ENCODE peak calls at places on chromosomes 7 and 10, in nine cellular contexts. C is H1, F is adrenal gland, R is transverse colon, X is prostate gland, S is endothelial cell of umbilical vein, B is K562, L is Peyer's patch, Q is sigmoid colon. D is an unnamed sample. For H3K4me1, the result is how much of the 10 kb centered on the place peaks cover.

GRCh38 chr7:92790987-92791386 is 45.4 kb downstream of the CDK6 start:
- DNase-seq in C (no peak), F (peak), R (no peak), X (no peak), S (no peak), B (no peak), L (no peak), Q (no peak), D (no peak)

GRCh38 chr7:32890010-32890552 is 1.5 kb downstream of the KBTBD2 start:
- DNase-seq in C (no peak), F (no peak), R (no peak), X (peak), S (peak), B (no peak), L (no peak), Q (no peak), D (no peak)

GRCh38 chr10:103566536-103566935 is 73.0 kb downstream of the NEURL1 start:
- DNase-seq in C (no peak), F (no peak), R (no peak), X (no peak), S (no peak), B (no peak), L (no peak), Q (no peak), D (no peak)

GRCh38 chr7:92976931-92977330 is 140.6 kb upstream of the CDK6 start:
- DNase-seq in C (no peak), F (no peak), R (no peak), X (no peak), S (no peak), B (no peak), L (no peak), Q (no peak), D (no peak)

GRCh38 chr7:139915301-139915863 is 86.3 kb downstream of the TBXAS1 start:
- DNase-seq in C (no peak), F (no peak), R (no peak), X (no peak), S (no peak), B (no peak), L (no peak), Q (no peak), D (no peak)

GRCh38 chr7:23347007-23347681 is 48.0 kb downstream of the MALSU1 start:
- DNase-seq in C (no peak), F (no peak), R (no peak), X (no peak), S (peak), B (peak), L (no peak), Q (no peak), D (no peak)

GRCh38 chr7:101554584-101555268 is 74.4 kb downstream of the MYL10 start:
- DNase-seq in C (no peak), F (peak), R (no peak), X (no peak), S (no peak), B (no peak), L (no peak), Q (no peak), D (no peak)

GRCh38 chr10:86123745-86124144 is 242.8 kb downstream of the GRID1 start:
- DNase-seq in C (no peak), F (no peak), R (no peak), X (no peak), S (no peak), B (no peak), L (no peak), Q (no peak), D (no peak)

GRCh38 chr7:131011437-131011752 is 277.4 kb upstream of the KLF14 start:
- DNase-seq in C (no peak), F (no peak), R (no peak), X (no peak), S (no peak), B (no peak), L (no peak), Q (no peak), D (no peak)
- H3K4me1 ChIP-seq in C (under half), F (half or more), R (under half), X (under half), S (under half), B (under half), L (under half), Q (under half), D (half or more)

GRCh38 chr10:16953270-16953669 is 136.0 kb upstream of the RSU1 start:
- DNase-seq in C (no peak), F (no peak), R (no peak), X (no peak), S (peak), B (no peak), L (no peak), Q (no peak), D (no peak)

GRCh38 chr10:16952610-16953009 is 135.4 kb upstream of the RSU1 start:
- DNase-seq in C (no peak), F (no peak), R (no peak), X (no peak), S (no peak), B (peak), L (no peak), Q (no peak), D (no peak)

GRCh38 chr10:16949806-16950205 is 132.6 kb upstream of the RSU1 start:
- DNase-seq in C (no peak), F (no peak), R (no peak), X (no peak), S (no peak), B (no peak), L (no peak), Q (no peak), D (no peak)

GRCh38 chr10:16950686-16951681 is 133.8 kb upstream of the RSU1 start:
- DNase-seq in C (no peak), F (no peak), R (no peak), X (no peak), S (peak), B (peak), L (no peak), Q (no peak), D (no peak)

GRCh38 chr10:16952010-16952550 is 134.9 kb upstream of the RSU1 start:
- DNase-seq in C (no peak), F (no peak), R (no peak), X (no peak), S (peak), B (no peak), L (no peak), Q (no peak), D (no peak)
- TF ChIP-seq POLR2A in C (no peak), F (no peak), R (no peak), X (no peak), S (no peak), B (no peak), L (no peak), Q (no peak), D (no peak)

DNA sequence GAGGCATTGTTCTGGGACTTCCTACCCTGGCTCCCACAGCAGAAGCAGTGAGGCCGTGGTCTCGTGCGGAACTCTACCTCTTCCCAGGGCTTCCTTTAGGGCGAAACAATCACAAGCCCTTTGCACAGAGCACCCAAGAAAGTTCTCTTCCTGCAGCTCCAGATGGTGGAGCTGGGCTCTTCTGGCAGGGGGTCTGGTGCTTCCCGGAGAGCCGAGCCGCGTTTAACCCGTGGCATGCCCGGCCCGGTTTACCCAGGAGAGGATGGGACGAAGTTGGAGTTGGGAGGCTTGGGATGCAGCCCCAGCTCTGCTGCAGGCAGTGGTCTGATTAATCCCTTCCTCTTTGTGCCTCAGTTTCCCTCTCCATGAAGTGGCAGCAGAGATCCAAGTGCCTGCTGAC is 9.0 kb upstream of the ATP6V0E2 start:
- DNase-seq in C (no peak), F (no peak), R (no peak), X (no peak), S (no peak), B (no peak), L (no peak), Q (no peak), D (no peak)
- H3K4me1 ChIP-seq in C (under half), F (under half), R (under half), X (under half), S (under half), B (under half), L (under half), Q (under half), D (under half)

GRCh38 chr10:69801434-69802315 is at the start of gene COL13A1:
- DNase-seq in C (peak), F (peak), R (peak), X (peak), S (peak), B (peak), L (no peak), Q (no peak), D (no peak)
- TF ChIP-seq POLR2A in C (no peak), F (no peak), R (no peak), X (peak), S (no peak), B (no peak), L (no peak), Q (no peak), D (no peak)

GRCh38 chr7:55129409-55130078 is 110.7 kb downstream of the EGFR start:
- DNase-seq in C (no peak), F (no peak), R (peak), X (no peak), S (no peak), B (no peak), L (no peak), Q (no peak), D (no peak)

GRCh38 chr7:55127135-55127551 is 108.3 kb downstream of the EGFR start:
- DNase-seq in C (no peak), F (no peak), R (no peak), X (no peak), S (no peak), B (no peak), L (no peak), Q (no peak), D (no peak)

GRCh38 chr7:55127622-55128081 is 108.8 kb downstream of the EGFR start:
- DNase-seq in C (no peak), F (no peak), R (peak), X (no peak), S (peak), B (no peak), L (no peak), Q (no peak), D (no peak)

GRCh38 chr7:55130079-55130476 is 111.3 kb downstream of the EGFR start:
- DNase-seq in C (no peak), F (no peak), R (no peak), X (no peak), S (no peak), B (no peak), L (no peak), Q (no peak), D (no peak)

DNA sequence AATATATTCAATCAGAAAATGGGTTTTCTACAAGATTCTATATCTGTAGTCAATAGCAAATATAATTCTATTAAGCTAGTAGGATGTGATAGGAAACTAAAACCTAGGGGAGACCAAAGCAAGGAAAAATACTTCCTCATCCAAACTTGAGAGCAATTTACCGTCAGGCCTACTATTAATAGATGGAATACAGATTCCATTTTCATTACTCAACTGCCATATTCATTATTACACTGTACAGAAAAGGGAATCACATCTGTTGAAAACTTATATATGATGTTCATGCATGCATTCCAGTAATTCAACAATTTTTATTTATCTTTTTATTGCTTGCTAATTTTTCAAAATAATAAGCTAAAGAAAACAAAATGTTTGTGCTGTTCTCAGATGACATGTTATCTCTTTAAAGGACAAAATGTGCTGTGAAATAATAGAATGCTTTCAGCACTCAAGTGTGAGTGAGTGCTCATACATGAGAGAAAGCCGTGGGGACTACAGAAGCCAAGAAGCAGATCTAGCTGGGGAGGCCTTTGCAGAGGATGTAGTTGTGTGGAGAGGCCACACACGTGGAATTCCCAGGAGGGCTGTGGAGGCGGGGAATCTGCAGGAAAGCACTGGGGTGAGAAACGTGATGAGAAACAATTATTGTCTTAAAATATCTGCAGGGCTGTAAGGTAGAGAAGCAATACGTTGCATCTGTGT is 110.0 kb downstream of the EGFR start:
- DNase-seq in C (no peak), F (no peak), R (no peak), X (no peak), S (no peak), B (no peak), L (no peak), Q (peak), D (no peak)
- H3K4me1 ChIP-seq in C (under half), F (half or more), R (under half), X (under half), S (under half), B (under half), L (under half), Q (under half), D (half or more)

GRCh38 chr7:120988591-120989299 is at the start of gene CPED1:
- DNase-seq in C (peak), F (peak), R (peak), X (peak), S (peak), B (peak), L (peak), Q (peak), D (peak)

GRCh38 chr7:120987280-120987679 is 1.2 kb upstream of the CPED1 start:
- DNase-seq in C (no peak), F (no peak), R (no peak), X (no peak), S (no peak), B (peak), L (no peak), Q (no peak), D (no peak)

GRCh38 chr7:120989571-120990220 is 1.2 kb downstream of the CPED1 start:
- DNase-seq in C (no peak), F (peak), R (no peak), X (no peak), S (no peak), B (no peak), L (no peak), Q (peak), D (no peak)

GRCh38 chr7:120986665-120987064 is 1.8 kb upstream of the CPED1 start:
- DNase-seq in C (no peak), F (no peak), R (no peak), X (no peak), S (no peak), B (no peak), L (no peak), Q (no peak), D (no peak)

DNA sequence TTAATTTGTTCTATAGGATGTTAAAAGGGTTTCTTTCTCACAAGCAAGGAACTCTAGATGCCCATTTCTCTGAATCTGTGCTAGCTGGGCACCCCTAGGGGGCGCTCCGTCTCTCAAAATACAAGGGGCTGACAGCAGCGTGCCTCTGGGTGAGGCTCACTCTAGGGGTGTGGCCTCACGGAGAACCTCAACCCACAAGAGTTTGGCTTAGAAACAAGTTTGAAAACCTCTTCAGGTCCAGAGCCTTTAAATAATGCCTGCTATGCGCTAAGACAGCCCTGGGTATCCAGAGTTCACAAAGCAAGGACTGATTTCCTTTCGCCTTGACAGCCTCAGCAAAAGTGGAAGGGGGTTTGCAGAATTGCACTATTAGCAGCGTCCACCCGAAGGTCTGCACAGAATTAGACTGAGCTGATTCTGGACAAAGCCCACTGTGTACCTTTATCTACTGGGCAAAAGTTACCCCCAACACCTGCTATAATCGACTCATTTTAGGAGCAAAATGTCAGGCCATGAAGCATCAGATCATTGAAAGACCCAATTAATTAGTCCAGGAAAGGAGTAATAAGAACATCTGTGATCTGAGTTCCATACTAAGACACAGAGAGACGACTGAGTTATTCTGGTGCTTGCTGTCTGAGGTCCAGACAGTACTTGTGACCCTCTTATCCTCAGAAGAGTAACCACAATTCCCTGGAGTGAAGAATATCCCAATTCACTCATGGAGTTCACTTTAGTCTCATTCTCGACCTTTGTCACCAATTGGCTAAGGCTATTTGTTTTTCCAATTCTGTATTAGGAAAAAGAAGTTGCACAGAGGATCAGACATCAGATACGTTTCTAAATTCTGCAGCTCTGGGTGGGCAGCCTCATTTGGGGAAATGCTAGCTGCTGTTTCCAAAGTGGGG is 574 bp upstream of the CPED1 start:
- DNase-seq in C (peak), F (peak), R (peak), X (peak), S (peak), B (peak), L (peak), Q (peak), D (peak)
- TF ChIP-seq POLR2A in C (no peak), F (no peak), R (no peak), X (no peak), S (no peak), B (peak), L (no peak), Q (no peak), D (no peak)

GRCh38 chr7:98289333-98289875 is 7.9 kb downstream of the BRI3 start:
- DNase-seq in C (no peak), F (no peak), R (no peak), X (no peak), S (no peak), B (peak), L (no peak), Q (no peak), D (no peak)

GRCh38 chr7:98288064-98288823 is 6.8 kb downstream of the BRI3 start:
- DNase-seq in C (no peak), F (no peak), R (no peak), X (no peak), S (no peak), B (no peak), L (no peak), Q (no peak), D (no peak)

GRCh38 chr7:98286701-98287485 is 5.4 kb downstream of the BRI3 start:
- DNase-seq in C (no peak), F (no peak), R (no peak), X (no peak), S (no peak), B (no peak), L (no peak), Q (no peak), D (no peak)

GRCh38 chr7:98286093-98286525 is 4.6 kb downstream of the BRI3 start:
- DNase-seq in C (no peak), F (peak), R (peak), X (no peak), S (no peak), B (peak), L (no peak), Q (peak), D (no peak)

GRCh38 chr7:98287486-98287959 is 6.0 kb downstream of the BRI3 start:
- DNase-seq in C (peak), F (no peak), R (peak), X (peak), S (no peak), B (peak), L (peak), Q (no peak), D (no peak)
- H3K4me1 ChIP-seq in C (under half), F (half or more), R (under half), X (under half), S (under half), B (half or more), L (under half), Q (under half), D (half or more)

GRCh38 chr7:27166475-27167169 is 1.3 kb upstream of the HOXA9 start:
- DNase-seq in C (no peak), F (no peak), R (no peak), X (no peak), S (no peak), B (no peak), L (peak), Q (no peak), D (no peak)

GRCh38 chr7:27167170-27167505 is 1.8 kb upstream of the HOXA9 start:
- DNase-seq in C (no peak), F (no peak), R (no peak), X (peak), S (no peak), B (no peak), L (peak), Q (peak), D (no peak)

GRCh38 chr7:27169658-27170493 is 4.2 kb downstream of the HOXA10 start:
- DNase-seq in C (no peak), F (no peak), R (peak), X (no peak), S (no peak), B (no peak), L (peak), Q (peak), D (no peak)

GRCh38 chr7:27167916-27168264 is 2.6 kb upstream of the HOXA9 start:
- DNase-seq in C (no peak), F (no peak), R (no peak), X (no peak), S (no peak), B (no peak), L (peak), Q (peak), D (no peak)

GRCh38 chr7:27168265-27168947 is 3.1 kb upstream of the HOXA9 start:
- DNase-seq in C (no peak), F (no peak), R (no peak), X (peak), S (peak), B (no peak), L (peak), Q (peak), D (no peak)
- TF ChIP-seq POLR2A in C (no peak), F (no peak), R (no peak), X (peak), S (no peak), B (no peak), L (no peak), Q (no peak), D (no peak)

D was measured in esophagus squamous epithelium.